ENCODE peak calls at places on chromosomes 4 and X, in eight cellular contexts. U is GM13976, Q is endothelial cell, Y is heart left ventricle, H is uterus, L is AG10803, B is psoas muscle, R is neural crest cell. V is an unnamed sample.

GRCh38 chr4:69156913-69157312 is 57.6 kb downstream of the UGT2B11 start:
- DNase-seq in Y (no peak), L (no peak), B (no peak), Q (peak; percentile 19), H (no peak), U (no peak), R (no peak), V (no peak)

GRCh38 chr4:33357121-33357520 is 2637.0 kb downstream of the PCDH7 start:
- DNase-seq in H (no peak), U (no peak), Y (no peak), B (no peak), Q (no peak), L (no peak), R (no peak), V (no peak)

GRCh38 chrX:148422531-148422930 is 77.9 kb upstream of the AFF2 start:
- DNase-seq in H (no peak), L (peak; percentile 0), R (no peak), Q (no peak), U (no peak), B (no peak), Y (no peak), V (no peak)

GRCh38 chrX:122500556-122500955 is 683.5 kb upstream of the GRIA3 start:
- DNase-seq in R (no peak), U (no peak), Q (no peak), L (peak; percentile 69), H (no peak), B (no peak), Y (no peak), V (no peak)

GRCh38 chr4:78613522-78614311 is 62.1 kb downstream of the ANXA3 start:
- DNase-seq in Q (no peak), B (no peak), U (no peak), Y (no peak), H (no peak), L (no peak), R (no peak), V (no peak)

GRCh38 chrX:153689654-153690465 is 2.1 kb downstream of the SLC6A8 start:
- DNase-seq in Y (no peak), L (no peak), R (no peak), U (no peak), H (no peak), Q (peak; percentile 41), B (peak; percentile 61), V (no peak)

GRCh38 chrX:86263526-86263925 is 115.3 kb downstream of the DACH2 start:
- DNase-seq in R (no peak), B (no peak), U (no peak), Q (no peak), H (no peak), Y (no peak), L (no peak), V (no peak)

GRCh38 chr4:184282251-184282713 is 64.6 kb upstream of the ENPP6 start:
- DNase-seq in R (no peak), Y (no peak), B (no peak), U (peak; percentile 48), H (no peak), L (no peak), Q (peak; percentile 28), V (no peak)

GRCh38 chr4:35539404-35540055 is 704.8 kb downstream of the ARAP2 start:
- DNase-seq in B (no peak), R (no peak), Q (no peak), H (no peak), U (no peak), Y (no peak), L (no peak), V (no peak)

GRCh38 chrX:150548684-150549083 is 19.7 kb upstream of the MTM1 start:
- DNase-seq in R (no peak), U (no peak), Q (no peak), H (no peak), Y (no peak), B (no peak), L (peak; percentile 44), V (no peak)

GRCh38 chr4:29467044-29467717 is 1253.0 kb upstream of the PCDH7 start:
- DNase-seq in Q (no peak), Y (no peak), L (no peak), H (no peak), R (no peak), B (no peak), U (no peak), V (no peak)

GRCh38 chr4:57553695-57554094 is 443.5 kb upstream of the IGFBP7 start:
- DNase-seq in L (no peak), R (no peak), Q (no peak), B (no peak), H (no peak), Y (no peak), U (no peak), V (no peak)

GRCh38 chrX:3651272-3651671 is 62.2 kb downstream of the PRKX start:
- DNase-seq in U (no peak), R (peak; percentile 6), B (no peak), H (no peak), Y (no peak), Q (no peak), L (peak; percentile 39), V (no peak)

GRCh38 chr4:19748470-19748869 is 503.2 kb upstream of the SLIT2 start:
- DNase-seq in H (peak; percentile 65), U (no peak), L (peak; percentile 96), Y (peak; percentile 36), R (no peak), Q (no peak), B (no peak), V (no peak)

GRCh38 chr4:7873881-7874280 is 65.8 kb downstream of the AFAP1 start:
- DNase-seq in U (no peak), H (no peak), Q (no peak), L (no peak), R (no peak), Y (no peak), B (no peak), V (no peak)

GRCh38 chr4:7878323-7878722 is 61.3 kb downstream of the AFAP1 start:
- DNase-seq in Q (no peak), Y (no peak), B (no peak), U (no peak), H (no peak), R (no peak), L (no peak), V (no peak)

GRCh38 chr4:7874838-7875237 is 64.8 kb downstream of the AFAP1 start:
- DNase-seq in Q (no peak), B (no peak), H (no peak), L (no peak), Y (no peak), R (no peak), U (no peak), V (no peak)

GRCh38 chr4:7877131-7877530 is 62.5 kb downstream of the AFAP1 start:
- DNase-seq in R (no peak), U (no peak), L (no peak), Y (no peak), B (no peak), H (no peak), Q (no peak), V (no peak)

GRCh38 chr4:7876096-7876993 is 63.3 kb downstream of the AFAP1 start:
- DNase-seq in U (no peak), H (no peak), B (no peak), L (peak; percentile 66), Y (no peak), R (peak; percentile 8), Q (peak; percentile 21), V (no peak)
- TF ChIP-seq CTCF in U (no peak), H (peak; percentile 22), B (no peak), L (peak; percentile 62), Y (no peak), R (peak; percentile 39), Q (no peak), V (no peak)

DNA sequence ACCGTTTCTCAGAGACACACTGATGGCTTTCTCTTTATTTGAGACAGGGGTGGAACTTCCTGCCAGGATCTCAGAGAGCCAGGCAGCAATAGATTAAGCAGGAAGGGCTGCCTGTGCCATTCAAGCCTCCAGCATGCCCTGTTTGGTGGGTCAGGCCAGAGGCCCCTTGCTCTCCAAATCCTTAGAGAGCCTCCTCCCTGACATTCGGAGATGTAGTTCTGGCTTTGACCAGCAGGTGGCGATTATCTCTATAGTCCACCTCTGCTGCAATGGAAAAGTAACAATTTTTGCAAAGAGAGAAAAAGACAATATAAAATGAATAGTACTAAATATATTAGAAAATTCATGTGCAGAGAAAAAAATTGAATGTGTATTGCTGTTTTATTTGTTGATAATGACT is 93.9 kb downstream of the NXF2B start:
- DNase-seq in Y (peak; percentile 25), L (peak; percentile 11), B (peak; percentile 57), U (peak; percentile 19), H (peak; percentile 45), R (peak; percentile 74), Q (peak; percentile 69), V (peak; percentile 18)
- TF ChIP-seq CTCF in Y (peak; percentile 43), L (peak; percentile 70), B (peak; percentile 77), U (peak; percentile 76), H (peak; percentile 79), R (peak; percentile 79), Q (peak; percentile 85), V (no peak)

GRCh38 chr4:55169352-55169959 is 44.1 kb upstream of the KDR start:
- DNase-seq in R (peak; percentile 37), Y (no peak), L (no peak), H (no peak), B (no peak), Q (no peak), U (no peak), V (no peak)
- TF ChIP-seq CTCF in R (no peak), Y (no peak), L (no peak), H (no peak), B (no peak), Q (no peak), U (no peak), V (no peak)

GRCh38 chr4:80216100-80216761 is 18.9 kb downstream of the PRDM8 start:
- DNase-seq in B (no peak), L (no peak), U (no peak), H (no peak), Q (no peak), Y (no peak), R (no peak), V (no peak)

GRCh38 chr4:80219301-80220025 is 22.2 kb downstream of the PRDM8 start:
- DNase-seq in L (no peak), Y (no peak), U (no peak), B (no peak), H (no peak), Q (no peak), R (no peak), V (no peak)

GRCh38 chr4:80213117-80213815 is 16.0 kb downstream of the PRDM8 start:
- DNase-seq in R (no peak), U (no peak), L (peak; percentile 54), Q (no peak), H (no peak), Y (no peak), B (no peak), V (no peak)

GRCh38 chr4:80210549-80210948 is 13.2 kb downstream of the PRDM8 start:
- DNase-seq in B (no peak), Q (no peak), Y (no peak), H (no peak), R (no peak), L (no peak), U (no peak), V (no peak)

DNA sequence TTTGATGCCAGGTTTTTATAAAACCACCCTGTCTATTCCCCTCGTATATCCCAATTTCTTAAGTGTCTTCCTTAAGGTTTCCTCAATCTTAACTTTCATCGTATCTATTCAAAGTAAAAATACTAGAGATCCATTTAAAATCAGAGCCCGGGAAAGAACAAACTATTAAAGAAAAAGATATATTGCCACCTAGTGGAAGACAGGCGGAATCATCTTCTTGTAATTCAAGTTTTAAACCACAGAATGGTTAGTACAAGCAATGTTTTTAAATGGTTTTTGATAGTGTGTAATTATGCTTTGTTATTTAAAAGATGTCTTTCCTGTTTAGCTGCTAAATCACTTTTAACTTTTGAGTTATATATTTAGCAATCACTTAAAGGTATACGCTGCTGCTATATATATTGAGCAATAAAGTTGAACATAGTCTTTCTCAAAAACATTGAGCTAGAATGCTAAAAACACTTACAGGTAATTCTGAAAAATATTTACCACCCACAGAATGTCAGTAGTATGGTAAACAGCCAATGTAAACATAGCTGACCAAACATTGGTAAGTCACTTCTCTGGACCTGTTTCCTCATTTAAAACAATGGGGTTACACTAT is 18.2 kb downstream of the PRDM8 start:
- DNase-seq in L (peak; percentile 57), B (no peak), Q (no peak), H (no peak), R (no peak), Y (no peak), U (no peak), V (no peak)
- TF ChIP-seq CTCF in L (peak; percentile 73), B (peak; percentile 70), Q (peak; percentile 69), H (peak; percentile 67), R (peak; percentile 84), Y (peak; percentile 69), U (peak; percentile 43), V (peak; percentile 86)